ENCODE peak calls at places on chromosomes 12 and 14, in seven cellular contexts. V is fibroblast of pulmonary artery; N is H9; Q is CD4-positive, alpha-beta T cell; E is GM23338; M is thoracic aorta; S is neural progenitor cell. O is an unnamed sample.

GRCh38 chr14:76421662-76422061 is 45.7 kb downstream of the ESRRB start:
- DNase-seq in V (no peak), E (peak), S (no peak), M (no peak), Q (no peak), N (no peak), O (no peak)

GRCh38 chr14:92874961-92875360 is 48.0 kb upstream of the CHGA start:
- DNase-seq in Q (no peak), E (no peak), S (no peak), V (no peak), M (no peak), N (no peak), O (no peak)

GRCh38 chr14:81211844-81212243 is 8.9 kb downstream of the GTF2A1 start:
- DNase-seq in S (peak), M (no peak), Q (no peak), N (no peak), V (peak), E (peak), O (no peak)

GRCh38 chr12:96240656-96241055 is 46.5 kb downstream of the ELK3 start:
- DNase-seq in S (no peak), V (no peak), E (no peak), N (no peak), Q (no peak), M (no peak), O (no peak)

GRCh38 chr14:93090826-93091583 is 24.7 kb downstream of the ITPK1 start:
- DNase-seq in V (peak), S (no peak), N (no peak), M (no peak), E (no peak), Q (no peak), O (no peak)

GRCh38 chr14:75334191-75335051 is 55.8 kb downstream of the FOS start:
- DNase-seq in N (no peak), E (no peak), S (no peak), V (no peak), M (no peak), Q (peak), O (no peak)

GRCh38 chr12:117674313-117674712 is 294.5 kb downstream of the KSR2 start:
- DNase-seq in V (no peak), N (no peak), Q (no peak), M (no peak), S (no peak), E (no peak), O (no peak)

GRCh38 chr14:32968972-32969544 is 30.4 kb downstream of the NPAS3 start:
- DNase-seq in N (no peak), E (no peak), Q (no peak), S (no peak), M (no peak), V (no peak), O (no peak)

GRCh38 chr12:52515927-52516831 is 4.0 kb downstream of the KRT5 start:
- DNase-seq in N (peak), E (no peak), V (peak), S (no peak), Q (no peak), M (no peak), O (no peak)

GRCh38 chr12:49789992-49790391 is 38.2 kb downstream of the NCKAP5L start:
- DNase-seq in E (peak), N (peak), Q (no peak), M (no peak), V (no peak), S (no peak), O (no peak)

GRCh38 chr14:94884616-94885230 is 114.8 kb upstream of the GSC start:
- DNase-seq in S (no peak), M (no peak), V (no peak), E (no peak), Q (no peak), N (no peak), O (no peak)

GRCh38 chr14:102774391-102775153 is 2.7 kb upstream of the TRAF3 start:
- DNase-seq in E (peak), M (no peak), V (peak), N (peak), Q (peak), S (peak), O (peak)

GRCh38 chr14:104082807-104083206 is 2.7 kb upstream of the ASPG start:
- DNase-seq in M (no peak), V (no peak), E (no peak), S (no peak), N (no peak), Q (peak), O (peak)

GRCh38 chr12:131114942-131115584 is 161.4 kb downstream of the ADGRD1 start:
- DNase-seq in N (no peak), V (no peak), S (no peak), E (no peak), Q (no peak), M (no peak), O (peak)

GRCh38 chr12:131115766-131116165 is 162.1 kb downstream of the ADGRD1 start:
- DNase-seq in V (no peak), S (no peak), M (no peak), N (no peak), Q (no peak), E (no peak), O (peak)

GRCh38 chr12:131117438-131118245 is 163.9 kb downstream of the ADGRD1 start:
- DNase-seq in M (no peak), S (no peak), N (peak), E (no peak), V (no peak), Q (no peak), O (peak)

GRCh38 chr12:131118366-131118765 is 164.7 kb downstream of the ADGRD1 start:
- DNase-seq in N (peak), S (no peak), Q (no peak), E (no peak), M (no peak), V (no peak), O (peak)

DNA sequence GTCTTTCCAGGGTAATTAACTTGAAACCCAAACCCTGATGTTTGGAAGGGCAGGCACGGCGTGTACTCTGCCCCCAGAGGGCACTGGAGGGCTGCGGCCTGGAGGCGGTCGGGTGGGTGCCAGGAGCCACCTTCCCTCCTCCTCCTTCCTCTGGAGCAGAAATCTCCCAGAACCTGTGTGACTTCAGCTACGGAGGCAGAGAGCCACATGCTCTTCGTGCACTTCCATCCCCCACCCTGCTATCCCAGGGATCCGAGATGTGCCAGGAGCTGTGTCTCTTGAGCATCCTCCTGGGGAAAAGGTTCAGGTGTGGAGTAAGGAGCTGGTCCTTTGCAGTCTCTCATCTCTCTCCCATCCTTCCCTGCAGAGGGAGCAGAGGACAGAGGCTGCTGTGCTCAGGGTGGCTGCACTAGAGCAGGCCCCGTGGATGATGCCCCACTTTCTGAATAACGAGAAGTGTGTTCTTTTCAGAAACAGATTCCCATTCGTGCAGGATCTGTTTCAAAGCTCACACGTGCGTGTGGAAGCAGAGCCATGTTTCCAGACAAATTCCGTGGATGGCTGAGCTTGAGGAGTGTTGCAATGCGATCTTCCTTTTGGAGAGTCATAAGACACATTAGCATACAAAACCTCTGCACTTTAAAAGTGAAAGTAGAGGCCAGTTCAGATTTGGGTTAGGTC is 162.9 kb downstream of the ADGRD1 start:
- DNase-seq in N (peak), E (peak), S (peak), Q (no peak), M (no peak), V (peak), O (peak)
- TF ChIP-seq CTCF in N (peak), E (peak), S (peak), Q (no peak), M (peak), V (no peak), O (peak)

GRCh38 chr12:13591488-13591887 is 389.9 kb downstream of the GRIN2B start:
- DNase-seq in N (no peak), S (no peak), E (no peak), Q (no peak), M (no peak), V (no peak), O (no peak)

GRCh38 chr12:13595536-13596450 is 385.6 kb downstream of the GRIN2B start:
- DNase-seq in Q (no peak), V (no peak), E (peak), S (no peak), M (no peak), N (peak), O (no peak)

GRCh38 chr12:13588574-13588973 is 392.0 kb downstream of the EMP1 start:
- DNase-seq in M (no peak), Q (no peak), E (no peak), S (no peak), N (no peak), V (no peak), O (no peak)

GRCh38 chr12:13594731-13595514 is 386.5 kb downstream of the GRIN2B start:
- DNase-seq in N (no peak), M (no peak), V (no peak), S (no peak), E (peak), Q (no peak), O (no peak)

GRCh38 chr12:13592063-13592942 is 389.1 kb downstream of the GRIN2B start:
- DNase-seq in Q (no peak), N (no peak), S (no peak), V (peak), M (no peak), E (peak), O (no peak)
- TF ChIP-seq CTCF in Q (no peak), N (no peak), S (no peak), V (no peak), M (no peak), E (no peak), O (no peak)

DNA sequence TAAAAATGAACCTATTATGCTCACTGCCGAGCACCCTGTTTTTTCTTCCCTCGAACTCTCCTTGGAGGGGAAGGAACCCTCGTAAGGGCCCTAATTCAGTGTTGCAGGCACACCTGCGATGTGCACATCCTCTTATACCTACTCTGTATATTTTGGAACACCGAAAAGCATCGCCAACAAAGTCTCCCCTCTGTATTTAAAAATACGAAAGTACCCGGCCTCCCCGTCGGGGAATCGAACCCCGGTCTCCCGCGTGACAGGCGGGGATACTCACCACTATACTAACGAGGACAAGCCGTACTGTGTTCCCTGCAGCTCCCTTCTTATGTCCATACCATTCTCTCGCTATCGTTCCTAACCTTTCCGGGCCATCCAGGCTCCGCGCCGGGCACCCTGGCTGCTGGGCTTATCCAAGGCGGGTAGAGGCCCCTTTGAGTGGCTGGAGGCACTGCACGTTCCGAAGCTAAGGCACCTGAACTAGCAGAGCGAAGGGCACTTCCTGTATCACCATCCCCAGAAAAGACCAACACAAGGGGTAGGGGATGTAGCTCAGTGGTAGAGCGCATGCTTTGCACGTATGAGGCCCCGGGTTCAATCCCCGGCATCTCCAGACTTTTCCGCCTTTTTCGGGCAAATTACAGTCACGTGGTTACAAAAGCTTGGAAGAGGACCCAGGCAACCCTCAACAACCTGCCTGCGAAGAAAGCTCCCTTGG is 25.1 kb upstream of the UBC start:
- DNase-seq in V (peak), N (peak), Q (peak), E (peak), S (peak), M (peak), O (peak)
- TF ChIP-seq CTCF in V (no peak), N (no peak), Q (no peak), E (no peak), S (no peak), M (peak), O (peak)

GRCh38 chr12:56257491-56258067 is 605 bp downstream of the ANKRD52 start:
- DNase-seq in V (no peak), N (peak), M (no peak), S (peak), Q (no peak), E (peak), O (no peak)

GRCh38 chr12:56257071-56257470 is 1.1 kb downstream of the ANKRD52 start:
- DNase-seq in M (no peak), E (peak), S (no peak), Q (no peak), N (no peak), V (no peak), O (peak)

GRCh38 chr12:56255671-56256070 is 2.5 kb downstream of the ANKRD52 start:
- DNase-seq in S (no peak), M (no peak), Q (no peak), E (no peak), N (no peak), V (no peak), O (no peak)

GRCh38 chr12:56258068-56258819 is at the start of gene ANKRD52:
- DNase-seq in N (peak), E (peak), S (peak), Q (peak), V (peak), M (no peak), O (peak)

GRCh38 chr12:56256326-56256960 is 1.7 kb downstream of the ANKRD52 start:
- DNase-seq in V (peak), S (peak), M (no peak), E (peak), Q (no peak), N (peak), O (peak)
- TF ChIP-seq CTCF in V (peak), S (peak), M (no peak), E (peak), Q (no peak), N (peak), O (peak)

O was measured in chondrocyte.